ENCODE peak calls at places on chromosome 10, in eight cellular contexts. One of them, this sample, is unnamed.

GRCh38 chr10:133343557-133343956 is 3.6 kb upstream of the PRAP1 start:
- DNase-seq in HFFc6: no peak
- DNase-seq in PC-3: no peak
- DNase-seq in SW480: peak; percentile 59
- DNase-seq in A549: no peak
- DNase-seq in cardiac fibroblast: no peak
- DNase-seq in left colon: no peak
- DNase-seq in tibial artery: no peak
- DNase-seq in this sample: no peak

GRCh38 chr10:49282306-49282705 is 16.7 kb upstream of the C10orf71 start:
- DNase-seq in HFFc6: no peak
- DNase-seq in SW480: no peak
- DNase-seq in A549: no peak
- DNase-seq in left colon: no peak
- DNase-seq in tibial artery: no peak
- DNase-seq in cardiac fibroblast: no peak
- DNase-seq in PC-3: no peak
- DNase-seq in this sample: no peak

GRCh38 chr10:48604039-48604407 is 850 bp downstream of the ARHGAP22 start:
- DNase-seq in cardiac fibroblast: no peak
- DNase-seq in left colon: no peak
- DNase-seq in HFFc6: no peak
- DNase-seq in SW480: no peak
- DNase-seq in A549: no peak
- DNase-seq in tibial artery: no peak
- DNase-seq in PC-3: no peak
- DNase-seq in this sample: no peak

GRCh38 chr10:125538947-125539649 is 143.9 kb downstream of the TEX36 start:
- DNase-seq in SW480: peak; percentile 64
- DNase-seq in PC-3: peak; percentile 34
- DNase-seq in A549: peak; percentile 10
- DNase-seq in left colon: peak; percentile 79
- DNase-seq in HFFc6: no peak
- DNase-seq in tibial artery: no peak
- DNase-seq in cardiac fibroblast: no peak
- DNase-seq in this sample: peak; percentile 22

GRCh38 chr10:63767512-63767911 is 246.3 kb downstream of the REEP3 start:
- DNase-seq in HFFc6: peak; percentile 30
- DNase-seq in cardiac fibroblast: peak; percentile 61
- DNase-seq in A549: peak; percentile 18
- DNase-seq in tibial artery: no peak
- DNase-seq in left colon: no peak
- DNase-seq in PC-3: peak; percentile 71
- DNase-seq in SW480: no peak
- DNase-seq in this sample: peak; percentile 70

GRCh38 chr10:30219977-30220751 is 128.9 kb downstream of the MTPAP start:
- DNase-seq in A549: no peak
- DNase-seq in cardiac fibroblast: peak; percentile 60
- DNase-seq in tibial artery: peak; percentile 34
- DNase-seq in PC-3: no peak
- DNase-seq in left colon: no peak
- DNase-seq in HFFc6: no peak
- DNase-seq in SW480: peak; percentile 19
- DNase-seq in this sample: peak; percentile 70

GRCh38 chr10:93471110-93471651 is 11.0 kb downstream of the MYOF start:
- DNase-seq in PC-3: peak; percentile 94
- DNase-seq in A549: peak; percentile 96
- DNase-seq in tibial artery: no peak
- DNase-seq in cardiac fibroblast: peak; percentile 98
- DNase-seq in left colon: no peak
- DNase-seq in SW480: peak; percentile 95
- DNase-seq in HFFc6: peak; percentile 96
- DNase-seq in this sample: peak; percentile 97

GRCh38 chr10:48243487-48243886 is 31.0 kb downstream of the FRMPD2 start:
- DNase-seq in PC-3: no peak
- DNase-seq in tibial artery: no peak
- DNase-seq in left colon: no peak
- DNase-seq in SW480: no peak
- DNase-seq in cardiac fibroblast: no peak
- DNase-seq in HFFc6: no peak
- DNase-seq in A549: no peak
- DNase-seq in this sample: no peak

GRCh38 chr10:93947524-93947923 is 46.2 kb upstream of the PLCE1 start:
- DNase-seq in SW480: no peak
- DNase-seq in left colon: no peak
- DNase-seq in tibial artery: no peak
- DNase-seq in cardiac fibroblast: no peak
- DNase-seq in PC-3: no peak
- DNase-seq in A549: no peak
- DNase-seq in HFFc6: no peak
- DNase-seq in this sample: no peak

GRCh38 chr10:11326919-11327318 is 284.5 kb downstream of the USP6NL start:
- DNase-seq in cardiac fibroblast: no peak
- DNase-seq in A549: no peak
- DNase-seq in tibial artery: no peak
- DNase-seq in SW480: no peak
- DNase-seq in HFFc6: no peak
- DNase-seq in PC-3: no peak
- DNase-seq in left colon: no peak
- DNase-seq in this sample: no peak

GRCh38 chr10:129958686-129959543 is 5.2 kb downstream of the EBF3 start:
- DNase-seq in tibial artery: no peak
- DNase-seq in left colon: no peak
- DNase-seq in SW480: no peak
- DNase-seq in A549: no peak
- DNase-seq in cardiac fibroblast: peak; percentile 42
- DNase-seq in PC-3: no peak
- DNase-seq in HFFc6: no peak
- DNase-seq in this sample: no peak

GRCh38 chr10:117450940-117451339 is 75.7 kb upstream of the PDZD8 start:
- DNase-seq in SW480: no peak
- DNase-seq in A549: no peak
- DNase-seq in left colon: no peak
- DNase-seq in PC-3: no peak
- DNase-seq in cardiac fibroblast: no peak
- DNase-seq in HFFc6: no peak
- DNase-seq in tibial artery: no peak
- DNase-seq in this sample: no peak

GRCh38 chr10:22649390-22649841 is 65.0 kb downstream of the PIP4K2A start:
- DNase-seq in A549: no peak
- DNase-seq in cardiac fibroblast: no peak
- DNase-seq in HFFc6: no peak
- DNase-seq in SW480: no peak
- DNase-seq in tibial artery: no peak
- DNase-seq in left colon: no peak
- DNase-seq in PC-3: no peak
- DNase-seq in this sample: peak; percentile 23

GRCh38 chr10:122786269-122786668 is 59.4 kb downstream of the CUZD1 start:
- DNase-seq in A549: peak; percentile 3
- DNase-seq in HFFc6: peak; percentile 3
- DNase-seq in left colon: no peak
- DNase-seq in SW480: peak; percentile 6
- DNase-seq in PC-3: peak; percentile 32
- DNase-seq in cardiac fibroblast: peak; percentile 28
- DNase-seq in tibial artery: no peak
- DNase-seq in this sample: peak; percentile 20

GRCh38 chr10:26792780-26793495 is 67.8 kb downstream of the ABI1 start:
- DNase-seq in HFFc6: no peak
- DNase-seq in cardiac fibroblast: peak; percentile 10
- DNase-seq in SW480: no peak
- DNase-seq in left colon: no peak
- DNase-seq in tibial artery: no peak
- DNase-seq in A549: no peak
- DNase-seq in PC-3: no peak
- DNase-seq in this sample: no peak

GRCh38 chr10:117318909-117319308 is 56.3 kb downstream of the PDZD8 start:
- DNase-seq in left colon: no peak
- DNase-seq in A549: no peak
- DNase-seq in cardiac fibroblast: peak; percentile 29
- DNase-seq in tibial artery: no peak
- DNase-seq in HFFc6: peak; percentile 13
- DNase-seq in PC-3: peak; percentile 28
- DNase-seq in SW480: peak; percentile 6
- DNase-seq in this sample: peak; percentile 13

GRCh38 chr10:4512557-4513286 is 313.3 kb upstream of the AKR1E2 start:
- DNase-seq in left colon: peak; percentile 57
- DNase-seq in SW480: peak; percentile 4
- DNase-seq in A549: peak; percentile 75
- DNase-seq in tibial artery: no peak
- DNase-seq in HFFc6: peak; percentile 57
- DNase-seq in cardiac fibroblast: peak; percentile 88
- DNase-seq in PC-3: peak; percentile 54
- DNase-seq in this sample: peak; percentile 54

GRCh38 chr10:124928084-124928483 is 13.8 kb upstream of the ZRANB1 start:
- DNase-seq in PC-3: no peak
- DNase-seq in SW480: no peak
- DNase-seq in tibial artery: no peak
- DNase-seq in HFFc6: no peak
- DNase-seq in A549: no peak
- DNase-seq in left colon: no peak
- DNase-seq in cardiac fibroblast: no peak
- DNase-seq in this sample: no peak

GRCh38 chr10:104816501-104816900 is 175.4 kb downstream of the SORCS3 start:
- DNase-seq in left colon: no peak
- DNase-seq in A549: no peak
- DNase-seq in tibial artery: no peak
- DNase-seq in HFFc6: no peak
- DNase-seq in SW480: peak; percentile 49
- DNase-seq in cardiac fibroblast: no peak
- DNase-seq in PC-3: no peak
- DNase-seq in this sample: no peak

GRCh38 chr10:79360499-79361342 is 13.5 kb downstream of the PPIF start:
- DNase-seq in SW480: no peak
- DNase-seq in cardiac fibroblast: no peak
- DNase-seq in A549: no peak
- DNase-seq in left colon: no peak
- DNase-seq in PC-3: no peak
- DNase-seq in tibial artery: no peak
- DNase-seq in HFFc6: no peak
- DNase-seq in this sample: no peak

GRCh38 chr10:122850705-122851640 is 5.3 kb upstream of the CUZD1 start:
- DNase-seq in left colon: no peak
- DNase-seq in SW480: no peak
- DNase-seq in PC-3: peak; percentile 56
- DNase-seq in HFFc6: no peak
- DNase-seq in cardiac fibroblast: peak; percentile 71
- DNase-seq in A549: no peak
- DNase-seq in tibial artery: no peak
- DNase-seq in this sample: peak; percentile 89

GRCh38 chr10:97497572-97498075 is 598 bp downstream of the MMS19 start:
- DNase-seq in HFFc6: peak; percentile 87
- DNase-seq in tibial artery: peak; percentile 88
- DNase-seq in A549: peak; percentile 89
- DNase-seq in left colon: peak; percentile 85
- DNase-seq in PC-3: peak; percentile 71
- DNase-seq in SW480: peak; percentile 82
- DNase-seq in cardiac fibroblast: peak; percentile 84
- DNase-seq in this sample: peak; percentile 74

GRCh38 chr10:117885206-117885605 is 161.5 kb downstream of the RAB11FIP2 start:
- DNase-seq in SW480: no peak
- DNase-seq in cardiac fibroblast: no peak
- DNase-seq in A549: no peak
- DNase-seq in left colon: no peak
- DNase-seq in HFFc6: no peak
- DNase-seq in tibial artery: no peak
- DNase-seq in PC-3: no peak
- DNase-seq in this sample: no peak

GRCh38 chr10:13684252-13684791 is 97.6 kb downstream of the PRPF18 start:
- DNase-seq in A549: no peak
- DNase-seq in tibial artery: peak; percentile 60
- DNase-seq in cardiac fibroblast: peak; percentile 93
- DNase-seq in HFFc6: no peak
- DNase-seq in left colon: peak; percentile 32
- DNase-seq in SW480: no peak
- DNase-seq in PC-3: no peak
- DNase-seq in this sample: peak; percentile 93

GRCh38 chr10:68871731-68872342 is 29.3 kb upstream of the DDX50 start:
- DNase-seq in left colon: no peak
- DNase-seq in HFFc6: peak; percentile 76
- DNase-seq in A549: no peak
- DNase-seq in SW480: no peak
- DNase-seq in cardiac fibroblast: peak; percentile 86
- DNase-seq in tibial artery: no peak
- DNase-seq in PC-3: peak; percentile 87
- DNase-seq in this sample: no peak

GRCh38 chr10:6194291-6194690 is 8.4 kb upstream of the PFKFB3 start:
- DNase-seq in A549: no peak
- DNase-seq in tibial artery: no peak
- DNase-seq in cardiac fibroblast: no peak
- DNase-seq in left colon: no peak
- DNase-seq in HFFc6: no peak
- DNase-seq in PC-3: no peak
- DNase-seq in SW480: no peak
- DNase-seq in this sample: no peak